ENCODE peak calls at places on chromosome 4, in five cellular contexts. A is stromal cell of bone marrow, Z is activated T-cell treated with anti-CD3 and anti-CD28 coated beads for 1 hour, K is fibroblast of lung, N is glutamatergic neuron. H is an unnamed sample.

GRCh38 chr4:77179512-77179911 is 22.5 kb downstream of the CCNG2 start:
- DNase-seq in A (no peak), Z (no peak), K (no peak), N (no peak), H (no peak)

GRCh38 chr4:68123525-68123924 is 6.1 kb downstream of the TMPRSS11F start:
- DNase-seq in A (no peak), Z (no peak), K (no peak), N (no peak), H (no peak)

GRCh38 chr4:41214158-41215146 is at the start of gene APBB2:
- DNase-seq in A (peak; percentile 94), Z (peak; percentile 20), K (peak; percentile 97), N (peak; percentile 98), H (peak; percentile 15)

GRCh38 chr4:169621754-169622481 is 1.5 kb downstream of the CLCN3 start:
- DNase-seq in A (no peak), Z (no peak), K (peak; percentile 75), N (no peak), H (peak; percentile 14)

GRCh38 chr4:134465417-134465816 is 263.8 kb upstream of the PABPC4L start:
- DNase-seq in A (no peak), Z (no peak), K (no peak), N (peak; percentile 17), H (no peak)

GRCh38 chr4:76688737-76689078 is 209.2 kb downstream of the SOWAHB start:
- DNase-seq in A (no peak), Z (no peak), K (peak; percentile 66), N (no peak), H (no peak)

GRCh38 chr4:72489267-72489666 is 79.8 kb downstream of the ADAMTS3 start:
- DNase-seq in A (peak; percentile 20), Z (no peak), K (peak; percentile 47), N (no peak), H (no peak)

GRCh38 chr4:52173470-52174055 is 122.5 kb downstream of the SPATA18 start:
- DNase-seq in A (peak; percentile 76), Z (no peak), K (no peak), N (no peak), H (no peak)

GRCh38 chr4:176833416-176833815 is 40.7 kb upstream of the VEGFC start:
- DNase-seq in A (no peak), Z (no peak), K (no peak), N (no peak), H (no peak)

H was measured in T follicular helper cell.